ENCODE peak calls at places on chromosomes 1 and 21, in four cellular contexts. K is fibroblast of lung, E is testis, R is lower lobe of right lung. L is an unnamed sample. For H3K4me1 and H3K36me3, the result is how much of the 10 kb centered on the place peaks cover.

GRCh38 chr1:45499415-45499769 is 481 bp downstream of the CCDC163 start:
- DNase-seq in K (peak), E (no peak), R (no peak), L (no peak)

GRCh38 chr1:85322655-85323054 is 46.2 kb upstream of the BCL10 start:
- DNase-seq in K (peak), E (no peak), R (no peak), L (no peak)

GRCh38 chr1:94039514-94039870 is 81.5 kb downstream of the ABCA4 start:
- DNase-seq in K (peak), E (peak), R (peak), L (peak)

GRCh38 chr1:204741440-204741839 is 55.9 kb upstream of the LRRN2 start:
- DNase-seq in K (no peak), E (no peak), R (no peak), L (no peak)

GRCh38 chr21:45074818-45075605 is 632 bp downstream of the ADARB1 start:
- DNase-seq in K (peak), E (peak), R (no peak), L (peak)

GRCh38 chr1:168518201-168518689 is 25.6 kb downstream of the XCL2 start:
- DNase-seq in K (no peak), E (no peak), R (no peak), L (no peak)

GRCh38 chr1:200905411-200906052 is 10.8 kb downstream of the INAVA start:
- DNase-seq in K (peak), E (no peak), R (no peak), L (no peak)

GRCh38 chr1:209884249-209884648 is 53.8 kb upstream of the SYT14 start:
- DNase-seq in K (peak), E (no peak), R (no peak), L (no peak)

GRCh38 chr1:188343914-188344313 is 1515.2 kb downstream of the PLA2G4A start:
- DNase-seq in K (no peak), E (no peak), R (no peak), L (no peak)

GRCh38 chr1:153030895-153031294 is at the start of gene SPRR1B:
- DNase-seq in K (no peak), E (no peak), R (no peak), L (no peak)

GRCh38 chr1:213983589-213984386 is 4.0 kb upstream of the PROX1 start:
- DNase-seq in K (no peak), E (no peak), R (no peak), L (no peak)

GRCh38 chr1:168465942-168466702 is 77.7 kb downstream of the XCL2 start:
- DNase-seq in K (peak), E (peak), R (no peak), L (peak)

GRCh38 chr1:94193128-94193527 is 44.3 kb downstream of the ARHGAP29 start:
- DNase-seq in K (no peak), E (no peak), R (no peak), L (no peak)

GRCh38 chr1:76939107-76939816 is 72.0 kb downstream of the ST6GALNAC5 start:
- DNase-seq in K (peak), E (no peak), R (no peak), L (peak)

GRCh38 chr1:35556494-35557117 is 597 bp downstream of the KIAA0319L start:
- DNase-seq in K (no peak), E (no peak), R (no peak), L (no peak)

GRCh38 chr1:227918083-227918700 is 29.5 kb downstream of the WNT9A start:
- DNase-seq in K (no peak), E (no peak), R (no peak), L (no peak)

GRCh38 chr1:160742428-160743127 is 3.5 kb downstream of the SLAMF7 start:
- DNase-seq in K (no peak), E (no peak), R (no peak), L (peak)

GRCh38 chr21:14243877-14244276 is 27.9 kb downstream of the RBM11 start:
- DNase-seq in K (no peak), E (no peak), R (no peak), L (no peak)

GRCh38 chr1:21220815-21221214 is 44.1 kb upstream of the EIF4G3 start:
- DNase-seq in K (no peak), E (no peak), R (no peak), L (peak)

GRCh38 chr1:4176841-4177240 is 276.8 kb upstream of the C1orf174 start:
- DNase-seq in K (no peak), E (no peak), R (no peak), L (no peak)

GRCh38 chr1:110086959-110087358 is 16.5 kb upstream of the ALX3 start:
- DNase-seq in K (no peak), E (no peak), R (no peak), L (no peak)

GRCh38 chr1:110083453-110084225 is 13.2 kb upstream of the ALX3 start:
- DNase-seq in K (no peak), E (no peak), R (no peak), L (no peak)

GRCh38 chr1:110084226-110085078 is 14.0 kb upstream of the ALX3 start:
- DNase-seq in K (peak), E (peak), R (peak), L (no peak)

GRCh38 chr1:110087812-110088738 is 17.6 kb upstream of the ALX3 start:
- DNase-seq in K (peak), E (peak), R (no peak), L (peak)

DNA sequence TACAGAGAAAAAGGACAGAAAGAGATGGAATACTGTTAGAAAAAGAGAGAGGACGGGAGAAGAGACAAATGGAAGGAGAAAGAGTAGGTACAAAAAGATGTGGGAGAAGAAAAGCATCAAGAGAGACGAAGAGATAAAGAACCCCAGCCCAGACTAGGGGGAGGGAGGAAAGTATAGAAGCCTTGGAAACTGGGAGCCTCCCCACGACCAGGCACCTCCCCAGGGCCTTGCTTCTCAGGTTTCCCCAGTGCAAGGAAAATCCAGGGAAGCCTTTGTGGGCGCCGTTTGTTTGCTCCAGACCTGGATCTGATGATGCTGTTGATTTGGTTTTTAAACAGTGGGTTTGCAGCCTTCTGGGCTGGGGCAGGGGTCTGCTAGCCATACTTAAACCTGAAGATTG is 15.2 kb upstream of the ALX3 start:
- DNase-seq in K (no peak), E (no peak), R (no peak), L (no peak)
- H3K4me1 ChIP-seq in K (under half), E (under half), R (under half), L (under half)

GRCh38 chr1:59554752-59555151 is 257.9 kb downstream of the FGGY start:
- DNase-seq in K (no peak), E (no peak), R (no peak), L (no peak)

GRCh38 chr1:59554011-59554673 is 257.2 kb downstream of the FGGY start:
- DNase-seq in K (no peak), E (no peak), R (no peak), L (peak)

GRCh38 chr1:59560807-59561450 is 253.8 kb upstream of the HOOK1 start:
- DNase-seq in K (no peak), E (no peak), R (no peak), L (peak)

GRCh38 chr1:59556802-59557548 is 257.8 kb upstream of the HOOK1 start:
- DNase-seq in K (no peak), E (no peak), R (no peak), L (peak)

GRCh38 chr1:59557549-59557885 is 257.2 kb upstream of the HOOK1 start:
- DNase-seq in K (no peak), E (no peak), R (no peak), L (no peak)
- H3K36me3 ChIP-seq in K (under half), E (under half), R (under half), L (under half)

GRCh38 chr1:33347650-33347992 is 26.7 kb upstream of the A3GALT2 start:
- DNase-seq in K (peak), E (peak), R (no peak), L (peak)
- H3K4me3 ChIP-seq in K (peak), E (peak), R (peak), L (peak)

DNA sequence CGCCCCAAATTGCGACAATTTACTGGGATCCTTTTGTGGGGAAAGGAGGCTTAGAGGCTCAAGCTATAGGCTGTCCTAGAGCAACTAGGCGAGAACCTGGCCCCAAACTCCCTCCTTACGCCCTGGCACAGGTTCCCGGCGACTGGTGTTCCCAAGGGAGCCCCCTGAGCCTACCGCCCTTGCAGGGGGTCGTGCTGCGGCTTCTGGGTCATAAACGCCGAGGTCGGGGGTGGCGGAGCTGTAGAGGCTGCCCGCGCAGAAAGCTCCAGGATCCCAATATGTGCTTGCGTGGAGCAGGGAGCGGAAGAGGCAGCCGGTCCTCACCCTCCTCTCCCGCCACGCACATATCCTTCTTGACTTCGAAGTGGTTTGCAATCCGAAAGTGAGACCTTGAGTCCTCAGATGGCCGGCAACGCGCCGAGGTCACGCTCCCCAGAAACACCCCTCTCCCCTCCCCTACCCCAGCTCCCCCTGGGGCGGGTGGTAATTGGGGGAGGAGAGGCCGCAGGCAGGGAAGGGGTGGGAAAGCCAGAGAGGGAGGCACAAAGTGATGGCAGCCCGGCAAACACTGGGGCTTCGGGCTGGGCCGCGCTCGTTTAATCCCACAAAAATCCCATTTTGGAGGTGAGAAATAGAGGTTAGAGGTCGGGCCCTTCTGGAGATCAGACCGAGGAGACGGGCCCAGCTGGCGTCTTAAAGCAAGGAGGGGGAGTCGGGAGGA is 6.2 kb downstream of the SIM2 start:
- DNase-seq in K (no peak), E (no peak), R (no peak), L (no peak)
- H3K4me1 ChIP-seq in K (under half), E (under half), R (half or more), L (under half)

GRCh38 chr1:15002325-15002724 is 151.2 kb upstream of the TMEM51 start:
- DNase-seq in K (no peak), E (no peak), R (no peak), L (no peak)

GRCh38 chr1:14999441-14999840 is 154.1 kb upstream of the TMEM51 start:
- DNase-seq in K (no peak), E (no peak), R (no peak), L (no peak)

GRCh38 chr1:15000671-15001070 is 152.9 kb upstream of the TMEM51 start:
- DNase-seq in K (no peak), E (no peak), R (no peak), L (no peak)

GRCh38 chr1:15000030-15000429 is 153.5 kb upstream of the TMEM51 start:
- DNase-seq in K (no peak), E (no peak), R (no peak), L (no peak)

GRCh38 chr1:15001317-15001900 is 152.1 kb upstream of the TMEM51 start:
- DNase-seq in K (no peak), E (no peak), R (no peak), L (no peak)
- H3K36me3 ChIP-seq in K (under half), E (under half), R (under half), L (under half)

DNA sequence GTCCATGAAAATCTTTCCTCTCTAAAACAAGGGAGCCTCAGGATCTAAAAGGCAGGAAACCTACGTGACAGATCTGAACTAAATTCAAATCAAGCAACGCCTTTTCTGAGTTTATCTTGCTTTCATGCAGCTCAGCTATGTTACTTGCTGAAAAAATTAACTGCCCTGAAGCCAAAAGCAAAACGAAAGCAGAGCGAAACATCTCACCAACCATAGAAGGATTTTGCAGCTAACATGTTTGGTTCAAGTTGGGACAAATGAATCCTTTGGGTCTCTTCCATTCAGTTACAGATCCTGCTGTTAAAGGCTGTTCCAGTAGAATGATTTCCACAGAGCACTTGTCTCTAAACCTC is 488 bp downstream of the SLC2A5 start:
- DNase-seq in K (no peak), E (no peak), R (no peak), L (no peak)
- H3K4me3 ChIP-seq in K (no peak), E (no peak), R (peak), L (no peak)

DNA sequence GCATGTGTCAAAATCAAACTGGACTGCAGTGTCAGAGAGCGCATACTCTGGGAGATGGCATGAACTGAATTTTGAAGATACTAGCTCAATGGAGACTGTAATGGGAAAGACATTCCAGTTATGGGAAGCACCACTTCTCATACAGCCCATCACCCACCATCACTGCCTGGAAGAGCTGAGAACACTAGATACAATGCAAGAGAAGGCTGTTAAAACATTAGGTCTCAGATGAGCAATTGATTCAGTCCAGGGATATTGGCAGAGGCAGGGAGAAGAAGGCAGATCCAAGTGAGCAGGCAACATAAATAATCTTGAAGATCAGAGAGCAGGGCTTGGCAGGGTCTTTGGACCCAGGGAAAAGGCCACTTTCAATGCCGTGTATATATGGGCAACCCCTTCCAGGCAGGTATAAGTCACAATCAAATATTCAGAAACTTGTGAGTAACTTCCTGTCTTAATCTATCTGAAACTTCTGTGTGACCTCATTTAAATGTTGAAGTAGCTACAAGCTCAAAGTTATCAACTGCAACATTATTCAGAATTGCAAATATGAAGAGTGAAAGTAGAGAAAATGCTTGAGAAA is 290.3 kb upstream of the SGIP1 start:
- DNase-seq in K (peak), E (no peak), R (no peak), L (no peak)
- H3K4me1 ChIP-seq in K (under half), E (under half), R (under half), L (under half)